ENCODE peak calls at places on chromosomes 3 and 15, in five cellular contexts. One of them, this sample, is unnamed.

GRCh38 chr3:123723527-123724168 is 138.8 kb upstream of the HACD2 start:
- DNase-seq in CD8-positive, alpha-beta memory T cell: no peak
- DNase-seq in cardiac fibroblast: peak
- DNase-seq in heart left ventricle: no peak
- DNase-seq in transverse colon: peak
- DNase-seq in this sample: no peak

GRCh38 chr3:71753716-71754609 is at the start of gene GPR27:
- DNase-seq in transverse colon: no peak
- DNase-seq in heart left ventricle: no peak
- DNase-seq in CD8-positive, alpha-beta memory T cell: no peak
- DNase-seq in cardiac fibroblast: peak
- DNase-seq in this sample: no peak

GRCh38 chr3:150073031-150073430 is 102.3 kb upstream of the PFN2 start:
- DNase-seq in cardiac fibroblast: no peak
- DNase-seq in heart left ventricle: no peak
- DNase-seq in CD8-positive, alpha-beta memory T cell: no peak
- DNase-seq in transverse colon: no peak
- DNase-seq in this sample: no peak

GRCh38 chr3:123586131-123586530 is 1.3 kb upstream of the HACD2 start:
- DNase-seq in cardiac fibroblast: peak
- DNase-seq in CD8-positive, alpha-beta memory T cell: no peak
- DNase-seq in transverse colon: peak
- DNase-seq in heart left ventricle: no peak
- DNase-seq in this sample: peak

GRCh38 chr3:128496602-128497304 is 3.8 kb upstream of the GATA2 start:
- DNase-seq in CD8-positive, alpha-beta memory T cell: no peak
- DNase-seq in heart left ventricle: no peak
- DNase-seq in transverse colon: no peak
- DNase-seq in cardiac fibroblast: peak
- DNase-seq in this sample: no peak

GRCh38 chr3:140185375-140185774 is 250.4 kb downstream of the CLSTN2 start:
- DNase-seq in CD8-positive, alpha-beta memory T cell: no peak
- DNase-seq in heart left ventricle: no peak
- DNase-seq in transverse colon: no peak
- DNase-seq in cardiac fibroblast: no peak
- DNase-seq in this sample: no peak

GRCh38 chr3:126126811-126127431 is 43.0 kb upstream of the SLC41A3 start:
- DNase-seq in heart left ventricle: peak
- DNase-seq in cardiac fibroblast: no peak
- DNase-seq in transverse colon: no peak
- DNase-seq in CD8-positive, alpha-beta memory T cell: no peak
- DNase-seq in this sample: no peak

GRCh38 chr15:87949214-87949933 is 307.2 kb downstream of the NTRK3 start:
- DNase-seq in CD8-positive, alpha-beta memory T cell: no peak
- DNase-seq in heart left ventricle: no peak
- DNase-seq in cardiac fibroblast: no peak
- DNase-seq in transverse colon: no peak
- DNase-seq in this sample: no peak

GRCh38 chr15:94107652-94108051 is 123.7 kb upstream of the MCTP2 start:
- DNase-seq in cardiac fibroblast: no peak
- DNase-seq in heart left ventricle: no peak
- DNase-seq in transverse colon: no peak
- DNase-seq in CD8-positive, alpha-beta memory T cell: no peak
- DNase-seq in this sample: no peak

GRCh38 chr15:48796930-48797329 is 13.9 kb downstream of the CEP152 start:
- DNase-seq in heart left ventricle: no peak
- DNase-seq in CD8-positive, alpha-beta memory T cell: no peak
- DNase-seq in cardiac fibroblast: no peak
- DNase-seq in transverse colon: no peak
- DNase-seq in this sample: no peak

GRCh38 chr3:177057768-177058167 is 139.5 kb downstream of the TBL1XR1 start:
- DNase-seq in CD8-positive, alpha-beta memory T cell: no peak
- DNase-seq in cardiac fibroblast: no peak
- DNase-seq in transverse colon: no peak
- DNase-seq in heart left ventricle: no peak
- DNase-seq in this sample: no peak

GRCh38 chr3:104885214-104885814 is 481.4 kb upstream of the ALCAM start:
- DNase-seq in CD8-positive, alpha-beta memory T cell: no peak
- DNase-seq in transverse colon: no peak
- DNase-seq in cardiac fibroblast: no peak
- DNase-seq in heart left ventricle: no peak
- DNase-seq in this sample: no peak

GRCh38 chr3:11944052-11944673 is 60.0 kb upstream of the SYN2 start:
- DNase-seq in heart left ventricle: no peak
- DNase-seq in CD8-positive, alpha-beta memory T cell: no peak
- DNase-seq in transverse colon: peak
- DNase-seq in cardiac fibroblast: peak
- DNase-seq in this sample: no peak

GRCh38 chr15:101023501-101024110 is 104.4 kb downstream of the LRRK1 start:
- DNase-seq in transverse colon: peak
- DNase-seq in cardiac fibroblast: peak
- DNase-seq in heart left ventricle: no peak
- DNase-seq in CD8-positive, alpha-beta memory T cell: no peak
- DNase-seq in this sample: no peak

GRCh38 chr3:134291300-134292254 is 40.9 kb upstream of the RYK start:
- DNase-seq in cardiac fibroblast: peak
- DNase-seq in CD8-positive, alpha-beta memory T cell: no peak
- DNase-seq in transverse colon: peak
- DNase-seq in heart left ventricle: peak
- DNase-seq in this sample: no peak

GRCh38 chr15:57158589-57158988 is 217.7 kb upstream of the CGNL1 start:
- DNase-seq in cardiac fibroblast: peak
- DNase-seq in transverse colon: no peak
- DNase-seq in heart left ventricle: no peak
- DNase-seq in CD8-positive, alpha-beta memory T cell: no peak
- DNase-seq in this sample: no peak

GRCh38 chr15:72117448-72117697 is 577 bp downstream of the MYO9A start:
- DNase-seq in cardiac fibroblast: peak
- DNase-seq in heart left ventricle: peak
- DNase-seq in transverse colon: peak
- DNase-seq in CD8-positive, alpha-beta memory T cell: peak
- DNase-seq in this sample: peak

GRCh38 chr3:184361932-184362667 is 590 bp downstream of the POLR2H start:
- DNase-seq in cardiac fibroblast: peak
- DNase-seq in CD8-positive, alpha-beta memory T cell: peak
- DNase-seq in heart left ventricle: peak
- DNase-seq in transverse colon: peak
- DNase-seq in this sample: peak

GRCh38 chr3:112561085-112561692 is 573 bp downstream of the ATG3 start:
- DNase-seq in cardiac fibroblast: peak
- DNase-seq in transverse colon: peak
- DNase-seq in heart left ventricle: peak
- DNase-seq in CD8-positive, alpha-beta memory T cell: peak
- DNase-seq in this sample: peak

GRCh38 chr3:151644005-151644685 is 89.6 kb upstream of the AADACL2 start:
- DNase-seq in cardiac fibroblast: no peak
- DNase-seq in transverse colon: no peak
- DNase-seq in heart left ventricle: no peak
- DNase-seq in CD8-positive, alpha-beta memory T cell: no peak
- DNase-seq in this sample: no peak

GRCh38 chr3:18645603-18646002 is 220.5 kb upstream of the SATB1 start:
- DNase-seq in cardiac fibroblast: no peak
- DNase-seq in transverse colon: no peak
- DNase-seq in heart left ventricle: no peak
- DNase-seq in CD8-positive, alpha-beta memory T cell: no peak
- DNase-seq in this sample: no peak

GRCh38 chr3:48655586-48655985 is 7.1 kb downstream of the CELSR3 start:
- DNase-seq in CD8-positive, alpha-beta memory T cell: peak
- DNase-seq in heart left ventricle: no peak
- DNase-seq in transverse colon: no peak
- DNase-seq in cardiac fibroblast: no peak
- DNase-seq in this sample: peak

GRCh38 chr15:83516935-83517334 is 69.8 kb downstream of the SH3GL3 start:
- DNase-seq in transverse colon: no peak
- DNase-seq in heart left ventricle: no peak
- DNase-seq in cardiac fibroblast: peak
- DNase-seq in CD8-positive, alpha-beta memory T cell: no peak
- DNase-seq in this sample: no peak

GRCh38 chr3:42097166-42097946 is 6.2 kb downstream of the TRAK1 start:
- DNase-seq in transverse colon: no peak
- DNase-seq in CD8-positive, alpha-beta memory T cell: no peak
- DNase-seq in heart left ventricle: peak
- DNase-seq in cardiac fibroblast: peak
- DNase-seq in this sample: no peak

GRCh38 chr15:51229907-51230328 is 108.5 kb downstream of the CYP19A1 start:
- DNase-seq in heart left ventricle: no peak
- DNase-seq in cardiac fibroblast: peak
- DNase-seq in CD8-positive, alpha-beta memory T cell: no peak
- DNase-seq in transverse colon: no peak
- DNase-seq in this sample: no peak

GRCh38 chr3:50260027-50260941 is 8.7 kb upstream of the SEMA3B start:
- DNase-seq in CD8-positive, alpha-beta memory T cell: peak
- DNase-seq in cardiac fibroblast: peak
- DNase-seq in transverse colon: peak
- DNase-seq in heart left ventricle: peak
- DNase-seq in this sample: peak
- H3K4me3 ChIP-seq in CD8-positive, alpha-beta memory T cell: peak
- H3K4me3 ChIP-seq in cardiac fibroblast: peak
- H3K4me3 ChIP-seq in transverse colon: peak
- H3K4me3 ChIP-seq in heart left ventricle: peak
- H3K4me3 ChIP-seq in this sample: peak

GRCh38 chr3:25433106-25433505 is 5.0 kb downstream of the RARB start:
- DNase-seq in heart left ventricle: no peak
- DNase-seq in transverse colon: no peak
- DNase-seq in CD8-positive, alpha-beta memory T cell: no peak
- DNase-seq in cardiac fibroblast: no peak
- DNase-seq in this sample: no peak
- H3K4me3 ChIP-seq in heart left ventricle: no peak
- H3K4me3 ChIP-seq in transverse colon: no peak
- H3K4me3 ChIP-seq in CD8-positive, alpha-beta memory T cell: no peak
- H3K4me3 ChIP-seq in cardiac fibroblast: no peak
- H3K4me3 ChIP-seq in this sample: no peak

DNA sequence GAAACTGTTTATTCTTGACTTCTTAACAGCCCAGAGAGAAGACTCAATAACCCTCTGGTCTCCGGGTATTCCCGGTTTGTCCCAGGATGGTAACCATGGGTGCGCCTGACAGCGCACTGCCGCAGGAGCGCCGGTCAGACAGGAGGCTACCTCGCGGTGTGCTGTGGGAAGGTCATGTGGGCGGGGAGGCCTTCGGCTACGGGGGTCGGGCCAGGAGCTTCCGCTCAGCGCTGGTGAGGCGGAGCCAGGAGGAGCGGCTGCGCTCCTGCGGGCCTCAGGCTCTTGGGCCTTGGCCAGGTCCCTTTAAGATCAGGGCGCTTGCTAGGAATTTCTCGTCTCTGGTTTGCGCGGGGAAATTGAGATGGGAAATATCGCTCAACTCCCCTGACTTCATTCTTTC is 182.3 kb upstream of the NDN start:
- DNase-seq in transverse colon: peak
- DNase-seq in CD8-positive, alpha-beta memory T cell: no peak
- DNase-seq in cardiac fibroblast: no peak
- DNase-seq in heart left ventricle: peak
- DNase-seq in this sample: no peak
- H3K4me3 ChIP-seq in transverse colon: no peak
- H3K4me3 ChIP-seq in CD8-positive, alpha-beta memory T cell: no peak
- H3K4me3 ChIP-seq in cardiac fibroblast: no peak
- H3K4me3 ChIP-seq in heart left ventricle: peak
- H3K4me3 ChIP-seq in this sample: no peak

DNA sequence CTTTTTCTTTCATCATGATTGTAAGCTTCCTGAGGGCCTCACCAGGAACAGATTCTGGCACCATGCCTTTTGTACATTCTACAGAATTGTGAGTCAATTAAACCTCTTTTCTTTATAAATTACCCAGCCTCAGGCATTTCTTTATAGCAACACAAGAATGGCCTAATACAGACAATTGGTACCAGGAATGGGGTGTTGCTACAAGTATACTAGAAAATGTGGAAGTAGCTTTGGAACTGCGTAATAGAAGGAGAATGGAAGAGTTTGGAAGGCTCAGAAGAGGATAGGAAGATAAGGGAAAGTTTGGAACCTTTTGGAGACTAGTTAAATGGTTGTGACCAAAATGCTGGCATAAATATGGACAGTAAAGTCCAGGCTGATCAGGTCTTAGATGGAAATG is 108.9 kb upstream of the PLSCR4 start:
- DNase-seq in cardiac fibroblast: no peak
- DNase-seq in heart left ventricle: no peak
- DNase-seq in transverse colon: no peak
- DNase-seq in CD8-positive, alpha-beta memory T cell: no peak
- DNase-seq in this sample: no peak
- H3K4me3 ChIP-seq in cardiac fibroblast: no peak
- H3K4me3 ChIP-seq in heart left ventricle: no peak
- H3K4me3 ChIP-seq in transverse colon: no peak
- H3K4me3 ChIP-seq in CD8-positive, alpha-beta memory T cell: no peak
- H3K4me3 ChIP-seq in this sample: no peak

GRCh38 chr15:96331141-96331941 is 841 bp downstream of the NR2F2 start:
- DNase-seq in heart left ventricle: peak
- DNase-seq in transverse colon: no peak
- DNase-seq in CD8-positive, alpha-beta memory T cell: no peak
- DNase-seq in cardiac fibroblast: peak
- DNase-seq in this sample: no peak

GRCh38 chr15:96330064-96330449 is 443 bp upstream of the NR2F2 start:
- DNase-seq in transverse colon: peak
- DNase-seq in heart left ventricle: no peak
- DNase-seq in CD8-positive, alpha-beta memory T cell: no peak
- DNase-seq in cardiac fibroblast: peak
- DNase-seq in this sample: no peak

GRCh38 chr15:96330450-96331140 is at the start of gene NR2F2:
- DNase-seq in cardiac fibroblast: peak
- DNase-seq in CD8-positive, alpha-beta memory T cell: peak
- DNase-seq in transverse colon: peak
- DNase-seq in heart left ventricle: peak
- DNase-seq in this sample: peak

GRCh38 chr15:96328101-96328958 is 2.2 kb upstream of the NR2F2 start:
- DNase-seq in heart left ventricle: no peak
- DNase-seq in CD8-positive, alpha-beta memory T cell: no peak
- DNase-seq in transverse colon: no peak
- DNase-seq in cardiac fibroblast: no peak
- DNase-seq in this sample: no peak

DNA sequence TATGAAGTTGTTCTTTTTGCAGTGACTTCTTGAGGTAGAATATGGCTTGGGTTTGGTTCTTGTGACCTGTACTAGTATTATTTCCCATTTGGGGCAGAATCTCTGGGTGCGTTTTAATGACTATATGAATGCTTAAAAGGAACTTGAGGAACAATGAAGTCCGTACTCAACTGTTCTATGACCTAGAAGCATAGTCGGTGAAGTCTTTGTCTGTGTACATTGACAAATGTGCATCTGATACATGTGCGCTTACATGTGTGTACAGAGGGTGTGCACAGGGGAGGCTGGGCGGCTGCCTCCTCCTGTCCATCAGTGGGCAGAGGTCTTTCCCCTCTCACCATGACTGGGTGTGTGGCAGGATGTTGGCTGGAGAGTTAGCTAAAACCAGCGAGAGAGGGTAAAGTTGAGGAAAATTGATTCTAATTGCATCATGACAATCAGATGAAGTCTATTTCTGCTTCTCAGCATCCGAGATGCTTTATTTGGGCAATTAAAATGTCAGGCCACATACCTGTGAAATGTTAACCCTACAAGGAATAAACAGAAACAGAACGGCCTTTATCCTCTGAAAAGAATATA is 1.0 kb upstream of the NR2F2 start:
- DNase-seq in CD8-positive, alpha-beta memory T cell: no peak
- DNase-seq in heart left ventricle: no peak
- DNase-seq in transverse colon: no peak
- DNase-seq in cardiac fibroblast: no peak
- DNase-seq in this sample: no peak
- H3K4me3 ChIP-seq in CD8-positive, alpha-beta memory T cell: no peak
- H3K4me3 ChIP-seq in heart left ventricle: peak
- H3K4me3 ChIP-seq in transverse colon: peak
- H3K4me3 ChIP-seq in cardiac fibroblast: peak
- H3K4me3 ChIP-seq in this sample: peak

GRCh38 chr3:170128977-170129431 is 52.5 kb downstream of the PHC3 start:
- DNase-seq in transverse colon: no peak
- DNase-seq in heart left ventricle: no peak
- DNase-seq in CD8-positive, alpha-beta memory T cell: no peak
- DNase-seq in cardiac fibroblast: peak
- DNase-seq in this sample: no peak
- H3K4me3 ChIP-seq in transverse colon: no peak
- H3K4me3 ChIP-seq in heart left ventricle: no peak
- H3K4me3 ChIP-seq in CD8-positive, alpha-beta memory T cell: no peak
- H3K4me3 ChIP-seq in cardiac fibroblast: no peak
- H3K4me3 ChIP-seq in this sample: no peak